ENCODE peak calls at places on chromosomes 4 and X, in six cellular contexts. B is GM23338, F is SK-N-SH, Q is MM.1S, P is PC-9, L is PC-3. O is an unnamed sample. For H3K9me2 and H3F3A, the result is how much of the 10 kb centered on the place peaks cover.

GRCh38 chr4:127501103-127501502 is 131.7 kb upstream of the INTU start:
- DNase-seq in F (no peak), Q (no peak), P (no peak), B (no peak), L (peak), O (peak)

GRCh38 chr4:1321946-1322650 is 24.9 kb upstream of the UVSSA start:
- DNase-seq in P (no peak), B (no peak), L (no peak), F (no peak), Q (no peak), O (no peak)

GRCh38 chr4:1278336-1278670 is 11.4 kb upstream of the MAEA start:
- DNase-seq in Q (no peak), F (no peak), P (peak), B (no peak), L (peak), O (peak)

GRCh38 chr4:52126946-52127345 is 75.8 kb downstream of the SPATA18 start:
- DNase-seq in L (peak), B (no peak), P (no peak), Q (no peak), F (peak), O (peak)

GRCh38 chr4:75659512-75660031 is 13.6 kb downstream of the G3BP2 start:
- DNase-seq in B (no peak), Q (no peak), F (no peak), P (no peak), L (no peak), O (no peak)

GRCh38 chrX:84248226-84248625 is 60.2 kb upstream of the RPS6KA6 start:
- DNase-seq in P (no peak), L (peak), Q (no peak), F (no peak), B (no peak), O (peak)

GRCh38 chr4:39255916-39256315 is 73.6 kb downstream of the WDR19 start:
- DNase-seq in B (no peak), F (no peak), Q (no peak), L (no peak), P (no peak), O (peak)

GRCh38 chr4:138910201-138910913 is 105.2 kb upstream of the NOCT start:
- DNase-seq in P (no peak), Q (no peak), L (peak), B (no peak), F (peak), O (peak)

GRCh38 chr4:98659106-98659592 is 738 bp upstream of the TSPAN5 start:
- DNase-seq in L (peak), Q (no peak), B (peak), F (no peak), P (no peak), O (peak)

GRCh38 chrX:115560978-115561604 is at the start of gene PLS3:
- DNase-seq in P (peak), L (peak), F (peak), B (peak), Q (peak), O (peak)

GRCh38 chr4:137664055-137664405 is 131.7 kb upstream of the PCDH18 start:
- DNase-seq in F (no peak), P (no peak), L (peak), Q (no peak), B (peak), O (peak)

GRCh38 chr4:128686810-128687209 is 122.7 kb upstream of the JADE1 start:
- DNase-seq in L (no peak), B (no peak), P (no peak), F (no peak), Q (no peak), O (no peak)

GRCh38 chr4:100836929-100837328 is 319.1 kb upstream of the EMCN start:
- DNase-seq in B (no peak), F (no peak), Q (no peak), L (no peak), P (no peak), O (no peak)

GRCh38 chr4:120843840-120844527 is 78.5 kb downstream of the PRDM5 start:
- DNase-seq in B (peak), Q (no peak), F (peak), P (no peak), L (peak), O (no peak)

GRCh38 chr4:185885075-185885474 is 73.1 kb upstream of the SORBS2 start:
- DNase-seq in F (no peak), Q (no peak), L (no peak), B (no peak), P (no peak), O (no peak)

GRCh38 chr4:76579596-76580375 is 144.8 kb downstream of the SHROOM3 start:
- DNase-seq in P (no peak), Q (no peak), L (peak), F (peak), B (peak), O (no peak)

GRCh38 chr4:108502366-108502765 is 118.0 kb upstream of the RPL34 start:
- DNase-seq in L (peak), P (no peak), Q (no peak), F (no peak), B (no peak), O (no peak)

GRCh38 chr4:41883988-41884737 is 51.1 kb upstream of the TMEM33 start:
- DNase-seq in B (no peak), F (peak), Q (no peak), P (no peak), L (peak), O (no peak)

GRCh38 chr4:11625206-11625605 is 196.5 kb upstream of the HS3ST1 start:
- DNase-seq in Q (no peak), B (no peak), L (no peak), P (no peak), F (no peak), O (no peak)

GRCh38 chr4:13733817-13734216 is 106.3 kb upstream of the BOD1L1 start:
- DNase-seq in B (no peak), F (peak), Q (no peak), L (no peak), P (no peak), O (no peak)

GRCh38 chr4:129218897-129219296 is 122.9 kb downstream of the C4orf33 start:
- DNase-seq in L (peak), P (no peak), B (no peak), F (no peak), Q (no peak), O (peak)

GRCh38 chr4:76569695-76570094 is 134.7 kb downstream of the SHROOM3 start:
- DNase-seq in P (no peak), F (no peak), L (no peak), Q (no peak), B (no peak), O (no peak)

GRCh38 chrX:87727615-87728014 is 210.0 kb downstream of the KLHL4 start:
- DNase-seq in P (peak), B (no peak), F (no peak), L (no peak), Q (no peak), O (no peak)

GRCh38 chrX:131746491-131746968 is 202.7 kb downstream of the OR13H1 start:
- DNase-seq in P (peak), Q (peak), L (peak), F (peak), B (no peak), O (no peak)

GRCh38 chrX:20267924-20268701 is 1.4 kb upstream of the RPS6KA3 start:
- DNase-seq in P (peak), Q (no peak), F (peak), L (no peak), B (peak), O (no peak)
- H3K9me2 ChIP-seq in P (under half), Q (under half), F (under half), L (under half), B (under half), O (under half)

DNA sequence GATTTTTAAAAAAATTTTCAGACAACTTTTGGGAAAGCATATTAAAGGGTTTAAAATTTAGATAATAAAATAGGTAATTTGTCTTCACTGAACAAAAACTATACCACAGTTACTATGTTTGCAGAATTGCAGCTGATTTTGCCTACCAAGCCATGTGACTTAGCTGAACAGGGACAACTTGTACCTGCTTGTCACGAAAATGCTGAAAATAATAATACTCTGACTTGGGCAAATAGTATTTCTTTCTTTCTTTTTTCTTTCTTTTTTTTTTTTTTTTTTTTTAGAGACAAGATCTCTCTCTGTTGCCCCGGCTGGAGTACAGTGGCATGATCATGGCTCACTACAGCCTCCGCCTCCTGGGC is 225.2 kb upstream of the PPP1R2C start:
- DNase-seq in F (no peak), P (no peak), B (no peak), Q (no peak), L (no peak), O (no peak)
- H3F3A ChIP-seq in F (under half), P (under half), B (under half), Q (under half), L (under half), O (under half)

DNA sequence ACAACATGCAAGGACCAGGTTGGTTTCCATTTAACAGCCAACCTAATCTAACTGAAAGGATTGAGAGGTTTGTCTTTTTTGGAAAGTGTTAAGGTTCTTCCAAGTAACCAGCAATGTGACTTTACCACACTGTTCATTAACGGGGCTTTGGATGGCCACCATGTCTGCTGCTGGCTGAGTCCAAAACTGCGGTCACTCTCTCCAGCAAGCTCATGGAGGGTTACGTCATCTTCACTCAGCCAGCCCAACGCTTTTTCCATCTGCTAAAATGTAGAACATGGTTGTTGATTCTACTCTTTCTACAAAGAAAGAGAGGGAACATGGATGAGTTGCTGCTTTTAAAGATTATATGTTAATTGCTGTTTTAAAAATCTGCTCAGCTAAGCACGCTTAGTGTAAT is 11.0 kb downstream of the PKD2 start:
- DNase-seq in Q (no peak), F (no peak), P (no peak), L (no peak), B (no peak), O (peak)
- H3K4me3 ChIP-seq in Q (no peak), F (no peak), P (no peak), L (no peak), B (no peak), O (peak)

GRCh38 chrX:107707866-107708265 is 67.7 kb downstream of the TSC22D3 start:
- DNase-seq in P (no peak), L (no peak), Q (no peak), B (no peak), F (no peak), O (no peak)
- H3K9me2 ChIP-seq in P (under half), L (under half), Q (under half), B (under half), F (under half), O (under half)

GRCh38 chr4:27616166-27616565 is 755.5 kb downstream of the STIM2 start:
- DNase-seq in F (no peak), Q (no peak), B (no peak), P (no peak), L (no peak), O (no peak)

GRCh38 chr4:27624749-27625148 is 764.1 kb downstream of the STIM2 start:
- DNase-seq in P (no peak), L (no peak), B (no peak), Q (no peak), F (no peak), O (no peak)

GRCh38 chr4:27620886-27621285 is 760.2 kb downstream of the STIM2 start:
- DNase-seq in L (no peak), Q (no peak), P (no peak), B (no peak), F (no peak), O (no peak)
- H3F3A ChIP-seq in L (under half), Q (under half), P (under half), B (under half), F (under half), O (under half)

GRCh38 chr4:184747034-184747830 is 13.3 kb upstream of the CENPU start:
- DNase-seq in Q (peak), L (no peak), F (no peak), P (peak), B (peak), O (no peak)

GRCh38 chr4:184748251-184748652 is 14.4 kb upstream of the CENPU start:
- DNase-seq in F (no peak), B (peak), L (no peak), P (peak), Q (no peak), O (no peak)

GRCh38 chr4:184744251-184744650 is 10.4 kb upstream of the CENPU start:
- DNase-seq in B (no peak), Q (no peak), P (no peak), F (no peak), L (no peak), O (no peak)

GRCh38 chr4:184745747-184746531 is 12.0 kb upstream of the CENPU start:
- DNase-seq in L (peak), Q (peak), B (peak), P (peak), F (peak), O (peak)

GRCh38 chr4:184746532-184746870 is 12.6 kb upstream of the CENPU start:
- DNase-seq in Q (no peak), P (peak), B (peak), F (no peak), L (peak), O (peak)
- H3K4me3 ChIP-seq in Q (peak), P (peak), B (no peak), F (no peak), L (peak), O (peak)

GRCh38 chr4:182906786-182907185 is 10.4 kb downstream of the DCTD start:
- DNase-seq in P (no peak), B (no peak), Q (no peak), F (no peak), L (no peak), O (no peak)
- H3K9me2 ChIP-seq in P (under half), B (under half), Q (under half), F (under half), L (under half), O (under half)

GRCh38 chrX:40095588-40096394 is 2.0 kb downstream of the BCOR start:
- DNase-seq in L (peak), P (no peak), Q (peak), F (peak), B (no peak), O (peak)

GRCh38 chrX:40096395-40097091 is 1.2 kb downstream of the BCOR start:
- DNase-seq in F (peak), P (no peak), Q (peak), B (no peak), L (peak), O (peak)

GRCh38 chrX:40093586-40093985 is 4.2 kb downstream of the BCOR start:
- DNase-seq in B (no peak), P (no peak), F (no peak), L (no peak), Q (no peak), O (no peak)

GRCh38 chrX:40094041-40094899 is 3.5 kb downstream of the BCOR start:
- DNase-seq in B (no peak), L (peak), P (peak), F (peak), Q (peak), O (peak)

GRCh38 chrX:40094900-40095587 is 2.7 kb downstream of the BCOR start:
- DNase-seq in F (peak), Q (no peak), B (no peak), L (peak), P (no peak), O (peak)
- H3F3A ChIP-seq in F (under half), Q (under half), B (under half), L (under half), P (under half), O (under half)

DNA sequence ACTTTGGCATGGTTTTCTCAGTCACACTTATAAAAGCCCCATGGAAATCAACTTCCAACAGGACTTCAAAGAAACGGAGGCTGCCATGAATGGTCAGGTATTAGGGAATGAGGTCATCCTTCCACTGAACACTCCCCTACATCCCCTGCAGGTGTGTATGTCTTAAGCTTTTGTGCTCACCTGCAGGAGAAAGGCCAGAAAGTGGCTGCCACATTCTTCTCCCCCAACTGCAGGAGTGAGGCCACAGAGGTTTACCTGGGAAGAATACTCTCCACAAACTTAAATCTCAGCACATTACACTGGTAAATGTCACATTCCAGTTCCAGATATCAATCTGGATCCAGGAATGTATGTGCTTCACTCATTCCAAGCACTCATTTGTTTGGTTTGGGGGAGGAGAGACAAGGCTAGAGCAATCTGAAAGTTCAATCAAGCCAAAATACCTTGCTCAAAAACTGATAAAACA is 15.5 kb downstream of the FAM9C start:
- DNase-seq in F (no peak), L (peak), B (peak), P (peak), Q (no peak), O (no peak)
- H3K4me3 ChIP-seq in F (peak), L (peak), B (no peak), P (peak), Q (no peak), O (peak)